ENCODE peak calls at places on chromosomes 3 and 15, in six cellular contexts. L is fibroblast of lung; A is PC-3; F is CD8-positive, alpha-beta memory T cell; I is heart left ventricle; P is IMR-90. O is an unnamed sample.

GRCh38 chr3:149971403-149972075 is 844 bp upstream of the PFN2 start:
- DNase-seq in L (peak; percentile 75), A (peak; percentile 67), F (no peak), I (peak; percentile 68), P (peak; percentile 64), O (peak; percentile 84)

GRCh38 chr15:58715266-58715917 is 34.1 kb downstream of the ADAM10 start:
- DNase-seq in L (no peak), A (no peak), F (no peak), I (no peak), P (no peak), O (no peak)

GRCh38 chr3:66502981-66503380 is 2.2 kb upstream of the LRIG1 start:
- DNase-seq in L (no peak), A (no peak), F (no peak), I (no peak), P (no peak), O (no peak)

GRCh38 chr15:55789066-55789660 is 46.2 kb upstream of the PRTG start:
- DNase-seq in L (no peak), A (peak; percentile 37), F (peak; percentile 6), I (peak; percentile 26), P (no peak), O (peak; percentile 45)

GRCh38 chr15:74420193-74420905 is 13.4 kb downstream of the SEMA7A start:
- DNase-seq in L (no peak), A (peak; percentile 67), F (no peak), I (peak; percentile 71), P (no peak), O (no peak)

GRCh38 chr3:157611176-157611575 is 108.0 kb upstream of the VEPH1 start:
- DNase-seq in L (no peak), A (no peak), F (no peak), I (no peak), P (no peak), O (no peak)

GRCh38 chr3:159779883-159780282 is 208.8 kb upstream of the IL12A start:
- DNase-seq in L (no peak), A (peak; percentile 66), F (no peak), I (no peak), P (no peak), O (no peak)

GRCh38 chr15:96345560-96346389 is 15.3 kb downstream of the NR2F2 start:
- DNase-seq in L (peak; percentile 94), A (peak; percentile 38), F (no peak), I (peak; percentile 85), P (peak; percentile 83), O (no peak)

GRCh38 chr3:16124636-16125035 is 49.8 kb upstream of the GALNT15 start:
- DNase-seq in L (peak; percentile 99), A (peak; percentile 94), F (no peak), I (no peak), P (peak; percentile 100), O (no peak)

GRCh38 chr15:23484870-23485269 is 37.8 kb upstream of the GOLGA6L2 start:
- DNase-seq in L (no peak), A (no peak), F (no peak), I (no peak), P (no peak), O (no peak)

GRCh38 chr3:131091768-131092167 is 65.1 kb downstream of the NEK11 start:
- DNase-seq in L (peak; percentile 10), A (peak; percentile 46), F (no peak), I (no peak), P (peak; percentile 30), O (peak; percentile 16)

GRCh38 chr15:73678498-73678897 is 5.7 kb upstream of the CD276 start:
- DNase-seq in L (no peak), A (no peak), F (no peak), I (no peak), P (no peak), O (no peak)

GRCh38 chr15:67059127-67059553 is 6.3 kb upstream of the SMAD3 start:
- DNase-seq in L (no peak), A (no peak), F (no peak), I (peak; percentile 46), P (no peak), O (no peak)

GRCh38 chr15:47674576-47675232 is 42.6 kb upstream of the SEMA6D start:
- DNase-seq in L (no peak), A (no peak), F (no peak), I (no peak), P (no peak), O (peak; percentile 7)

GRCh38 chr15:70584838-70585706 is 178.3 kb downstream of the UACA start:
- DNase-seq in L (peak; percentile 32), A (peak; percentile 78), F (peak; percentile 16), I (no peak), P (peak; percentile 24), O (no peak)

GRCh38 chr15:35975941-35976340 is 430.0 kb upstream of the DPH6 start:
- DNase-seq in L (no peak), A (no peak), F (no peak), I (no peak), P (no peak), O (no peak)

GRCh38 chr3:112084980-112085697 is 1.1 kb upstream of the C3orf52 start:
- DNase-seq in L (no peak), A (peak; percentile 49), F (no peak), I (no peak), P (no peak), O (no peak)

GRCh38 chr3:57227930-57228733 is 603 bp downstream of the APPL1 start:
- DNase-seq in L (peak; percentile 71), A (peak; percentile 51), F (peak; percentile 39), I (peak; percentile 66), P (peak; percentile 41), O (peak; percentile 35)

GRCh38 chr3:12405432-12406272 is 78.6 kb upstream of the TSEN2 start:
- DNase-seq in L (peak; percentile 99), A (peak; percentile 98), F (no peak), I (peak; percentile 83), P (peak; percentile 97), O (no peak)

DNA sequence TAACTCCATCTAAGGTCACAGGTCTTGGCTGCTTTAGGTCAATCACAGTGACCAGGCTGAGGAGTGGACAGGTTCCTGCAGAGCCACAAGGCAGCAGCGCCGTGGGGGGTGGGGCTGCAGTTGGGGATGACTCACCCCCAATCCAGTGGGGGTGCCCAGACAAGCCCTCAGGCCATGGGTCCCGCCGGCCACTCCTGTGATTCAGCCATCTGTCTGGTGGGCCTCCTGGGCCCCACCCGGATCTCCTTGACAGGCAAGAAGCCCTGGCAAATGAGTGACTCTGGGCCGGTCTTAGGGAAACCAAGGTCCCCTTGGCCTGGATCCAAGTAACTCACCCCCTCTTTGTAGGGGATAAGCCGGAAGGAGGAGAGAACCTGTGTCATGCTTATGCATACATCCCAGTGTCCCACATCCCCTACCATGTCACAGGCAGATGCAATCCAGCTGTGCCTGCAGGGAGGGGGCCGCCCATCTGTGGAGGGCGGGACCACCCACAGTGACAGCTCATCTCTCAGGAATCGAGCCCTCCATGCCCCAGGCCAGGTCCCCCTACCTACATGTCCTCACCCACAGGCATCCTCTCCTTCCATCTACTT is 495 bp upstream of the COL7A1 start:
- DNase-seq in L (peak; percentile 84), A (peak; percentile 95), F (no peak), I (peak; percentile 50), P (peak; percentile 86), O (peak; percentile 92)
- H3K4me3 ChIP-seq in L (no peak overlapping the region), A (no peak overlapping the region), F (no peak overlapping the region), I (no peak overlapping the region), P (no peak overlapping the region), O (no peak overlapping the region)

DNA sequence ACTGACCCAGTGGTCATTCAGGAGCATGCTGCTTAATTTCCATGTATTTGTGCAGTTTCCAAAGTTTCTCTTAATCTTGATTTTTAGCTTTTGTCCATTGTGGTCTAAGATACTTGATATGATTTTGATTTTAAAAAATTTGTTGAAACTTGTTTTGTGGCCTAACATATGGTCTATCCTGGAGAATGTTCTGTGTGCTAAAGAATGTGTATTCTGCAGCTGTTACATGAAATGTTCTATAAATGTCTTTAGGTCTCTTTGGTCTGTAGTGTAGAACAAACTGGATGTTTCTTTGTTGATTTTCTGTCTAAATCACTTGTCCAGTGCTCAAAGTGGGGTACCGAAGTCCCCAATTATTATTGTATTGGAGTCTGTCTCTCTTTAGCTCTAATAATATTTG is 17.4 kb downstream of the CEP63 start:
- DNase-seq in L (no peak), A (no peak), F (no peak), I (no peak), P (no peak), O (no peak)
- H3K36me3 ChIP-seq in L (no peaks in the 10 kb centered on the region), A (no peaks in the 10 kb centered on the region), F (peaks cover 3% of the 10 kb centered on the region), I (no peaks in the 10 kb centered on the region), P (no peaks in the 10 kb centered on the region), O (peaks cover 16% of the 10 kb centered on the region)

GRCh38 chr3:125959317-125960065 is 9.5 kb upstream of the ROPN1B start:
- DNase-seq in L (no peak), A (no peak), F (no peak), I (no peak), P (no peak), O (no peak)
- H3K27ac ChIP-seq in L (no peak overlapping the region), A (no peak overlapping the region), F (no peak overlapping the region), I (no peak overlapping the region), P (no peak overlapping the region), O (no peak overlapping the region)

GRCh38 chr3:58866079-58866478 is 183.7 kb downstream of the CFAP20DC start:
- DNase-seq in L (no peak), A (no peak), F (no peak), I (no peak), P (no peak), O (no peak)

GRCh38 chr3:58857423-58857822 is 190.8 kb upstream of the FAM3D start:
- DNase-seq in L (no peak), A (no peak), F (no peak), I (no peak), P (no peak), O (no peak)

GRCh38 chr3:58858126-58858525 is 191.6 kb upstream of the FAM3D start:
- DNase-seq in L (no peak), A (no peak), F (no peak), I (no peak), P (no peak), O (no peak)

GRCh38 chr3:58864480-58864879 is 185.3 kb downstream of the CFAP20DC start:
- DNase-seq in L (no peak), A (no peak), F (no peak), I (no peak), P (no peak), O (no peak)

GRCh38 chr3:58861551-58861950 is 188.3 kb downstream of the CFAP20DC start:
- DNase-seq in L (no peak), A (no peak), F (no peak), I (no peak), P (no peak), O (no peak)
- H3K4me3 ChIP-seq in L (no peak overlapping the region), A (no peak overlapping the region), F (no peak overlapping the region), I (no peak overlapping the region), P (no peak overlapping the region), O (no peak overlapping the region)